ENCODE peak calls at places on chromosomes 1 and 21, in eight cellular contexts. J, F, I, E, X, D, V and A are unnamed samples.

GRCh38 chr1:179447489-179447888 is 81.7 kb downstream of the AXDND1 start:
- DNase-seq in J (no peak), X (peak), I (no peak), D (no peak), E (peak), V (peak), F (no peak), A (no peak)

GRCh38 chr1:85274969-85275453 is 1.4 kb downstream of the BCL10 start:
- DNase-seq in V (peak), F (peak), X (no peak), I (no peak), D (no peak), J (no peak), E (no peak), A (no peak)

GRCh38 chr1:24142546-24143431 is at the start of gene IL22RA1:
- DNase-seq in F (no peak), E (no peak), D (no peak), J (no peak), X (no peak), V (peak), I (no peak), A (no peak)

GRCh38 chr1:100461222-100461621 is 76.7 kb upstream of the GPR88 start:
- DNase-seq in F (no peak), V (peak), E (no peak), D (no peak), X (peak), J (no peak), I (no peak), A (peak)

GRCh38 chr1:204979891-204980649 is 62.9 kb upstream of the CNTN2 start:
- DNase-seq in E (no peak), X (no peak), F (no peak), I (no peak), D (no peak), V (no peak), J (no peak), A (no peak)

GRCh38 chr1:236515443-236515958 is 8.3 kb upstream of the LGALS8 start:
- DNase-seq in I (no peak), E (no peak), V (no peak), D (no peak), X (no peak), J (no peak), F (no peak), A (no peak)

GRCh38 chr1:22889213-22889827 is 83.3 kb downstream of the LACTBL1 start:
- DNase-seq in J (no peak), E (peak), V (peak), D (no peak), F (no peak), I (no peak), X (no peak), A (no peak)

GRCh38 chr21:43597052-43597451 is 62.2 kb downstream of the HSF2BP start:
- DNase-seq in F (no peak), E (no peak), J (no peak), X (no peak), I (no peak), V (peak), D (no peak), A (no peak)

GRCh38 chr1:106063510-106063909 is 993.0 kb upstream of the PRMT6 start:
- DNase-seq in D (no peak), J (no peak), I (no peak), E (no peak), F (no peak), V (no peak), X (no peak), A (no peak)

GRCh38 chr1:154599658-154600057 is 8.3 kb downstream of the ADAR start:
- DNase-seq in E (no peak), J (no peak), F (no peak), X (no peak), D (no peak), V (peak), I (no peak), A (no peak)

GRCh38 chr1:43038232-43038929 is 79.7 kb upstream of the SLC2A1 start:
- DNase-seq in X (no peak), E (no peak), I (no peak), V (no peak), J (no peak), D (no peak), F (no peak), A (no peak)

GRCh38 chr21:14215971-14216621 is at the start of gene RBM11:
- DNase-seq in I (no peak), E (peak), V (peak), J (peak), F (peak), D (peak), X (peak), A (peak)

GRCh38 chr1:110134050-110134595 is 16.2 kb upstream of the SLC6A17 start:
- DNase-seq in I (no peak), F (no peak), X (no peak), E (no peak), J (no peak), V (no peak), D (no peak), A (no peak)

DNA sequence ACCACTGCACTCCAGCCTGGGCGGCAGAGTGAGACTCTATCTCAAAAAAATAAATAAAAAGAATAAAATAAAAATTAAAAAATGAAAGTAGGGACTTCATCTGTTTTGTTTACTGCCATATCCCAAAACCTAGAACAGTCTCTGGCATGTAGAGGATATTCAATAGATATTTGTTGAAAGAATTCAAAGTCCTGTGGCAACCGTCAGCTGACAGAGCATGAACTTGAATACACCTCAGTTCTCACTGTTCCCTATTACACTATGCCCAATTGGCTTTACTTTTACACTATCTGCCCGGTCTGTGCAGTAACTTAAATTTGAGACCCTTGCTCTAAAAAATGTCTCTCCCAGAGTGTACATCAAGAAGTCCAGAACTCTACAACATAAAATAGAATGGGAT is 46.2 kb downstream of the PRDX6 start:
- DNase-seq in X (no peak), F (no peak), V (no peak), J (no peak), E (no peak), I (no peak), D (no peak), A (no peak)
- TF ChIP-seq CTCF in X (no peak), F (no peak), V (no peak), J (no peak), E (no peak), I (no peak), D (no peak), A (no peak)

DNA sequence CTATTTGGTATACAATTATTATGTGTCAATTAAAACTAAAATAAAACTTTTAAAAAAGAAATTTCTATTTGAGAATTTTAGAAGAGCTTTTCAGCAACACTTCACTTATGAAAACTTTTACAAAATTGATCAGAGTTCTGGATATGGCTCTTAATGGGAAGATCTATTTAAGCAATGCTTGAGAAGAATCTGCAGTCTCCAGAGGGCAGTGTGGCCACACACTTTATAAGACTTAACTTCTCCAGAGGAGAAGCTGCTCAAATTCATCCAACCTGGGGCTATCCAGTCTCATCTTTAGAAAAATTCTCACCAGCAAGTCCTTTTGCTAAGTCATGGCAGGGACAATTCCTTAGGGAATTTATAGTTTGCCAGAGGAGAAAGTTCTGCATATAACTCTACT is 25.2 kb upstream of the AGO1 start:
- DNase-seq in I (no peak), X (no peak), E (no peak), F (no peak), J (no peak), D (no peak), V (peak), A (no peak)
- TF ChIP-seq CTCF in I (no peak), X (no peak), E (no peak), F (peak), J (peak), D (peak), V (no peak), A (no peak)

GRCh38 chr1:148383966-148384365 is 99.1 kb downstream of the PPIAL4G start:
- DNase-seq in J (no peak), D (no peak), I (no peak), X (peak), V (no peak), F (no peak), E (no peak), A (no peak)
- TF ChIP-seq CTCF in J (no peak), D (no peak), I (no peak), X (no peak), V (no peak), F (no peak), E (no peak), A (no peak)

DNA sequence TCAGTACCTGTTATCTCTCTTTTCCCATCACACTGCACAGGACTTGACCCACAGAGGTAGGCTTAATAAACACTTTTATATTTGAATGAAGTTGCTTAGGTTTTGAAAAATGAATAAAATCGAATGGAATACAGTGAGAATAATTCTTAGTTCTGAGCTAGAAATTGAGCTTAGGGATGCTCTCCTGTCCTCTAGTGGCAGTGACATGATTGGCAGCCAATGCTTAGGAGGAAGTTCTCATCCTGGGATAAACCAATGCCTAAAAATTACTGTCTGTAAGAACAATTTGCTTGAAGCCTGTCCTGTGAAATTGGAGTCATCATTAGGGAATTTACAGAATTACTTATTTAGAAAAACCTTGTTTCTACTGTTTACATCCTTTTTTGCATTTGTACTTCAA is 21.3 kb upstream of the CYP4X1 start:
- DNase-seq in X (no peak), D (no peak), J (no peak), E (no peak), I (no peak), V (no peak), F (no peak), A (no peak)
- TF ChIP-seq CTCF in X (no peak), D (peak), J (peak), E (no peak), I (no peak), V (peak), F (no peak), A (peak)